ENCODE peak calls at places on chromosomes 2 and 18, in seven cellular contexts. R is AG10803, L is cardiac muscle cell, X is brain microvascular endothelial cell, V is H1, G is hepatocyte, D is foreskin fibroblast. T is an unnamed sample.

GRCh38 chr2:239983004-239983778 is 42.0 kb downstream of the NDUFA10 start:
- DNase-seq in X (no peak), G (no peak), R (no peak), L (no peak), V (no peak), D (no peak), T (no peak)

GRCh38 chr2:28404086-28404485 is 11.4 kb downstream of the FOSL2 start:
- DNase-seq in X (no peak), G (no peak), L (no peak), V (no peak), D (no peak), R (no peak), T (no peak)

GRCh38 chr2:19282305-19282704 is 76.1 kb downstream of the OSR1 start:
- DNase-seq in G (no peak), V (no peak), L (peak), X (no peak), R (no peak), D (no peak), T (no peak)

GRCh38 chr2:105373895-105374401 is 24.9 kb downstream of the FHL2 start:
- DNase-seq in R (no peak), L (no peak), X (no peak), V (no peak), G (no peak), D (no peak), T (no peak)

GRCh38 chr18:56321470-56321869 is 316.9 kb downstream of the TXNL1 start:
- DNase-seq in G (no peak), X (no peak), L (peak), V (no peak), D (no peak), R (no peak), T (no peak)

GRCh38 chr2:127670957-127671290 is 4.4 kb downstream of the LIMS2 start:
- DNase-seq in D (no peak), V (no peak), G (no peak), R (no peak), X (no peak), L (no peak), T (no peak)

GRCh38 chr2:100422320-100422719 is 4.9 kb upstream of the CHST10 start:
- DNase-seq in V (no peak), G (peak), R (peak), D (peak), L (peak), X (peak), T (no peak)

GRCh38 chr2:42052702-42053481 is 5.1 kb downstream of the PKDCC start:
- DNase-seq in X (peak), L (peak), D (no peak), G (peak), R (no peak), V (no peak), T (no peak)

GRCh38 chr2:82839046-82839445 is 1620.0 kb downstream of the SUCLG1 start:
- DNase-seq in V (no peak), X (no peak), R (no peak), D (no peak), G (no peak), L (no peak), T (no peak)

GRCh38 chr2:12765203-12765602 is 48.5 kb downstream of the TRIB2 start:
- DNase-seq in X (peak), L (no peak), V (no peak), R (no peak), D (no peak), G (no peak), T (no peak)

GRCh38 chr18:31493171-31493570 is 4.8 kb upstream of the DSG2 start:
- DNase-seq in D (no peak), R (no peak), L (no peak), V (no peak), X (no peak), G (no peak), T (no peak)

GRCh38 chr2:160932960-160933359 is 227.3 kb upstream of the TANK start:
- DNase-seq in R (peak), D (peak), X (no peak), V (no peak), L (no peak), G (peak), T (no peak)

GRCh38 chr2:43135583-43135982 is 90.8 kb downstream of the ZFP36L2 start:
- DNase-seq in R (no peak), V (no peak), G (peak), D (no peak), X (no peak), L (no peak), T (no peak)

GRCh38 chr18:79797518-79798345 is at the start of gene KCNG2:
- DNase-seq in V (no peak), X (no peak), R (no peak), L (peak), G (peak), D (no peak), T (no peak)

GRCh38 chr18:568731-569130 is 11.4 kb upstream of the CETN1 start:
- DNase-seq in D (no peak), X (no peak), G (no peak), R (no peak), V (no peak), L (no peak), T (peak)

GRCh38 chr18:76476665-76477561 is 18.1 kb downstream of the ZNF516 start:
- DNase-seq in L (no peak), V (no peak), R (peak), G (peak), X (peak), D (peak), T (no peak)

GRCh38 chr18:58405107-58405898 is 223.6 kb downstream of the ALPK2 start:
- DNase-seq in X (no peak), G (no peak), V (no peak), R (no peak), D (no peak), L (no peak), T (no peak)

GRCh38 chr18:26999797-27000196 is 134.3 kb upstream of the AQP4 start:
- DNase-seq in V (no peak), R (no peak), D (no peak), L (no peak), G (no peak), X (no peak), T (no peak)

GRCh38 chr2:237091779-237092436 is 6.2 kb downstream of the COPS8 start:
- DNase-seq in D (peak), L (no peak), R (peak), X (peak), V (no peak), G (no peak), T (no peak)

GRCh38 chr2:237096201-237096600 is 10.5 kb downstream of the COPS8 start:
- DNase-seq in R (no peak), G (no peak), D (no peak), X (no peak), V (no peak), L (no peak), T (no peak)

GRCh38 chr2:237090906-237091305 is 5.2 kb downstream of the COPS8 start:
- DNase-seq in L (no peak), G (no peak), D (no peak), X (no peak), R (no peak), V (no peak), T (no peak)

GRCh38 chr2:237092920-237093781 is 7.5 kb downstream of the COPS8 start:
- DNase-seq in D (peak), G (peak), R (peak), X (peak), L (peak), V (no peak), T (peak)

DNA sequence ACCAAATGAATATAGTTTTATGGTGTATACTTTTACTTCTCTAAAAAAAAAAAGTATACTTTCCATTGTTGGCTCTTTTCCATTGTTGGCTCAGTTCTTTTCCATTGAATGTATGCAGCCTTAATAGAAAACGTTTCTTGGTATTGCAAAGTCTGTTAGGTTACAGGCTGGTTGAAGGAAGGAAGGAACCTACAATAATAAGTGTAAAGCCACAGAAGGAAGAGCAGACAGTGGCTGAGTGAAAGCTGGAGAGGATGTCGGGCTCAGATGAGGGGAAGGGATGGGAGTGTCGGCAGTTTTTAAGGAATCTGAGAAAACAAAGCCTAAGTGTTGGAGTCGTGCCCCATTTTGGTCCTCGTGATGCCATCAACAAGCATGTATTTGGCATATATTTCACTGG is 6.8 kb downstream of the COPS8 start:
- DNase-seq in D (no peak), X (no peak), G (no peak), L (no peak), V (no peak), R (no peak), T (no peak)
- H3K4me3 ChIP-seq in D (no peak), X (no peak), G (no peak), L (no peak), V (no peak), R (no peak), T (peak)

DNA sequence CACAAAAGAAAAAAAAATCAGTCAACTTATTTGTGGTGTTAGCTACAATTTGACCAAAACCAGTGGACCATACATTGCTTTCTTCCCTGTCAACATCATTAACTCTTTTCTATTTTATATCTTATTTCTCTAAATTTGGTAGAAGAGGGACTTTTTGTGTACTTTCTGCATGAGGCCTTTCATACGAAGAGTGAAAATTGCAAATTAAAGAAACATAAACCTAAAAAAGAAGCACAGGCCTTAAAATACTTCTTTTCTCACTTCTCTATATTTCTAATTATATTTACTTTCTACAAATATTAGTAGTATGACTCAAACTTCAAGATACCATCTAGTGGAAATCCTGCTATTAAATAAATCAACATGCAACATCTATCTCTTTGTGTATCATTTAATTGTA is 1073.4 kb upstream of the ZEB2 start:
- DNase-seq in V (no peak), L (no peak), X (no peak), R (no peak), G (no peak), D (no peak), T (no peak)
- H3K4me3 ChIP-seq in V (no peak), L (no peak), X (no peak), R (no peak), G (no peak), D (no peak), T (no peak)

GRCh38 chr2:112765251-112765650 is 842 bp upstream of the CKAP2L start:
- DNase-seq in X (no peak), G (no peak), R (no peak), D (no peak), L (no peak), V (no peak), T (no peak)
- H3K4me3 ChIP-seq in X (peak), G (no peak), R (peak), D (peak), L (peak), V (peak), T (peak)

GRCh38 chr2:46621499-46621898 is 142.1 kb downstream of the TMEM247 start:
- DNase-seq in D (no peak), V (no peak), L (no peak), G (no peak), R (no peak), X (no peak), T (peak)

GRCh38 chr2:46610014-46610413 is 130.6 kb downstream of the TMEM247 start:
- DNase-seq in X (no peak), R (no peak), G (no peak), L (no peak), D (no peak), V (no peak), T (no peak)

GRCh38 chr2:46612675-46613074 is 133.3 kb downstream of the TMEM247 start:
- DNase-seq in R (no peak), V (no peak), D (no peak), G (no peak), X (no peak), L (no peak), T (no peak)

GRCh38 chr2:46615555-46616487 is 136.5 kb downstream of the TMEM247 start:
- DNase-seq in X (no peak), V (no peak), D (no peak), L (peak), R (no peak), G (peak), T (no peak)
- H3K4me3 ChIP-seq in X (peak), V (peak), D (peak), L (peak), R (peak), G (peak), T (peak)

DNA sequence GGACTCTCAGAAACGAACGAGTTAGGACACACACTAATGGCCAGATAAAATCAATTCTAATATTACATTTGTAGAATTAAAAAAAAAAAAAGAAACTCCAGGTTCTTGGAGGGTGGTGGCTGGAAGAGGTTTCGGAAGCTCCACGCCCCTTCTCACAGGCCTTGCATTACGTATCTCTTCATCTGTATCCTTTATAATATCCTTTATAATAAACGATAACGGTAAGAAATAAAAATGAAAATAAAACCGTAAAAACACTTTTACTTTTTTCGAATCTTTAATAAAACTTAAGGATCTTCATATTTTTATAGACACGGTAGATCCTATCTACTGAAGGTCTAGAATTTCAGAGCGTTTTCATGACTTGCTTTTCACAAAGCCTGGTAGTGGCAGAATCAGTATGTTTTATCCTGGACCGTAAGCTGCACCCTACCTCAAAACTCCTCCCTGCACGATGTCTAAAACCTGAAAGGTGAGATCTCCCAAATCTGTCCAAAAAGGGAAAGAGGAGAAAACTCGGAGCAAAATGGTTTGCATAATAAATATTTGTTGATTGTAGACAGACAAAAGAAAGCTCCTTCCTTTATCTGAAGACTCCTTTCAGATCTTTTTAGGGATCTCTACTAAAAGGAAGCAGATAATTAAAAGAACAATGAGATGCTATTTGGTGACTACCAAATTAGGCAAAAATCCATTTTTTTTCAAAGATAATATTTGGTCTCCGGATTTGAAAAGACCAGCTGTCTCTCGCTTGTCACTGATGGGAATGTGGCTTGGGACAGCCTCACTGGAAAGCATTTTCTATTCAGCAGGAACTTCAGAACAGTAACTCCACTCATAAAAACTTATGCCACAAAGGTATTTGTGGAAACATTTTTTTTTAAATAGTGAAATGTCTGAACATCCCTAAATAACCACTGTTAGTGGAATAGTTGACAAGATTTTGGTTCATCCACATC is 2.0 kb upstream of the CXCR4 start:
- DNase-seq in D (no peak), G (no peak), V (no peak), L (no peak), X (no peak), R (no peak), T (no peak)
- H3K4me3 ChIP-seq in D (no peak), G (peak), V (peak), L (peak), X (no peak), R (no peak), T (no peak)

DNA sequence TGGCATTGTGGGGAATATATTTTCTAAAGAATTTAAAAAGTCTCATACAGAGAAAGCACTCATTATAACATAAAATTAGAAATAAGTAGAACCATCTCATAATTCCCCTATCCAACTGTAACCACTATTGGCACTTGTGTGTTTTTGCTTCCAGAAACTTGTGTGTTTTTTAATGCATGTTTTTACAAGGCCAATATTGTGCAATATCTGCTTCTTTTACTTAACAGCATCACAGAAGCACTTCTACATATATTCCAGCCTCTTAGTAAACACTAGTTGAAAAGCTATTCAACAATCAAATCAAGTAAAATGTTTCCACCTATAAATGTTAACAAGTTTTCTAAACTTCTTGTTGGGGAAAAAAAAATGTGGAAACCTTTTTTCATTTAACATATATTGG is 132.7 kb downstream of the LRP2 start:
- DNase-seq in D (no peak), R (no peak), X (no peak), G (no peak), V (no peak), L (no peak), T (no peak)
- H3K4me3 ChIP-seq in D (no peak), R (no peak), X (no peak), G (no peak), V (no peak), L (no peak), T (no peak)

GRCh38 chr2:158837645-158838044 is 42.5 kb downstream of the DAPL1 start:
- DNase-seq in L (no peak), D (no peak), X (no peak), V (no peak), R (no peak), G (no peak), T (no peak)

DNA sequence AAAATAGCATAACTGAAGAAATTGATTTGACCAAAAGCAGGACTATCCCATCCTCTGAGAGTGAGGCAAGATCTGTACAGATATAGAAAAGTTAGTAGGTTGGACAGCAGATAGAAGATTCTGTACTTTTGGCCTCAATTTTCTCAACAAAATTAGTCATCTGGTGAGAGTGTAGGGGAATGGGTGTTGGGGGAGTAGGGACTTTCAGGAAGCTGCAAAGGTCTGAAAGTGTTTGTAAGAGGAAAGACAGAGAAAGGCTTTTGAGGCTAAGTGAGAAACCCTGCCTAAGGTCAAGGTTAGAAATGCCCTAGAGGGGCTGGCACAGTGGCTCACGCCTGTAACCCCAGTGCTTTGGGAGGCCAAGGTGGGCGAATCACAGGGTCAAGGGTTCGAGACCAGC is 40.3 kb downstream of the DAPL1 start:
- DNase-seq in X (no peak), L (no peak), G (no peak), R (no peak), D (no peak), V (no peak), T (no peak)
- H3K4me3 ChIP-seq in X (no peak), L (no peak), G (no peak), R (no peak), D (no peak), V (no peak), T (no peak)

GRCh38 chr2:217329023-217329431 is 469.2 kb upstream of the TNP1 start:
- DNase-seq in V (no peak), L (no peak), R (peak), X (no peak), D (no peak), G (no peak), T (no peak)

GRCh38 chr2:217325810-217326209 is 465.9 kb upstream of the TNP1 start:
- DNase-seq in D (no peak), G (no peak), V (no peak), L (peak), R (no peak), X (no peak), T (no peak)

GRCh38 chr2:217325251-217325650 is 465.4 kb upstream of the TNP1 start:
- DNase-seq in L (no peak), R (no peak), X (no peak), G (peak), D (no peak), V (no peak), T (no peak)

GRCh38 chr2:217327981-217328760 is 468.3 kb upstream of the TNP1 start:
- DNase-seq in R (no peak), D (no peak), G (no peak), X (no peak), V (no peak), L (no peak), T (no peak)

DNA sequence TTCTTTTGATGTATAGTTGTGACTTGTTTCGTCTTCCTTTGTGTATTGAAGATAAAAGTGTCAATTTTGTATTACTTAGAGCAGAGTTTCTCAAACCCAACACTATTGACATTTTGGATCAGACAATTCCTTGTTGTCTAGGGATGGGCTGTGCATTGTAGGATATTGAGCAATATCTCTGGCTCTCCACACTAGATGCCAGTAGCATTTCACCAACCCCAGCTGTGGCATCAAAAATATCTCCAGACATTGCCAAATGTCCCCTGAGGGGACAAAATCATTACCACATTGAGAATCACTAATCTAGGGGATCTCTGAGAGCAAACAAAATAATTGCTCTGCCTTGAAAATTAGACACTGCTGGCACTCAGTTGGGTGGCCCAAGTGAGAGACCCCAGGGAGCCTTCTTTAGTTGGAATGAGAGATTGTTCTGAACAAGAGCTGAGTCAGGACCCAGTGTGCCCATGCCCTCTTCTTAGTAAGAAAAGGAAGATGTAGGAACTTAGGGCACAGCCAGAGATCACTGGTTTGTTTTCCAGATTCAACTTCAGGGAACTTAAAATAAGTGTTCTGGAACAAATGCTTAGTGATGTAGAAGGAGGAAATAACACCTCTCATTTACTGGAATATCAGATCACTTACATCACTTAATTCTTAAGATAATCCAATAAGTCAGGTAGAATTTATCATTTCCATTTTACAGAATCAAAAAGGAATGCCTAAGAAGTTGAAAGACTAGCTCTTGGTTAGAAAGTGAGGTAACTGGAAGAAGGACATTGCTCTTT is 466.6 kb upstream of the TNP1 start:
- DNase-seq in D (no peak), V (no peak), L (no peak), R (peak), G (no peak), X (no peak), T (no peak)
- H3K4me3 ChIP-seq in D (no peak), V (no peak), L (no peak), R (no peak), G (no peak), X (no peak), T (no peak)

T was measured in LNCaP clone FGC.